ENCODE peak calls at places on chromosome 16, in four cellular contexts. K, P, I and E are unnamed samples. For H3K4me1, the result is how much of the 10 kb centered on the place peaks cover.

GRCh38 chr16:23967775-23968571 is 132.2 kb downstream of the PRKCB start:
- DNase-seq in K (no peak), P (no peak), I (no peak), E (no peak)

GRCh38 chr16:65071371-65072311 is 50.2 kb downstream of the CDH11 start:
- DNase-seq in K (peak), P (peak), I (no peak), E (no peak)

GRCh38 chr16:30351586-30352419 is 3.3 kb downstream of the CD2BP2 start:
- DNase-seq in K (peak), P (peak), I (no peak), E (no peak)

GRCh38 chr16:48497932-48498760 is 111.8 kb downstream of the N4BP1 start:
- DNase-seq in K (no peak), P (no peak), I (no peak), E (no peak)

GRCh38 chr16:241866-242265 is 7.2 kb downstream of the FAM234A start:
- DNase-seq in K (no peak), P (no peak), I (no peak), E (no peak)

GRCh38 chr16:24915019-24915418 is 69.3 kb downstream of the SLC5A11 start:
- DNase-seq in K (no peak), P (no peak), I (no peak), E (no peak)

GRCh38 chr16:57305159-57305811 is 20.8 kb upstream of the PLLP start:
- DNase-seq in K (no peak), P (no peak), I (no peak), E (no peak)

GRCh38 chr16:50607051-50607431 is 58.8 kb downstream of the NKD1 start:
- DNase-seq in K (no peak), P (no peak), I (no peak), E (no peak)

GRCh38 chr16:84703671-84704070 is 3.9 kb downstream of the USP10 start:
- DNase-seq in K (no peak), P (no peak), I (no peak), E (no peak)

GRCh38 chr16:26787924-26788323 is 278.8 kb upstream of the C16orf82 start:
- DNase-seq in K (no peak), P (no peak), I (no peak), E (no peak)

GRCh38 chr16:73356401-73357079 is 308.6 kb upstream of the ZFHX3 start:
- DNase-seq in K (no peak), P (no peak), I (no peak), E (no peak)

GRCh38 chr16:70778901-70779309 is 22.1 kb downstream of the VAC14 start:
- DNase-seq in K (peak), P (peak), I (no peak), E (peak)

GRCh38 chr16:50281391-50282009 is 15.1 kb downstream of the ADCY7 start:
- DNase-seq in K (no peak), P (no peak), I (no peak), E (no peak)

GRCh38 chr16:68365167-68365817 is 54.5 kb downstream of the PRMT7 start:
- DNase-seq in K (peak), P (no peak), I (no peak), E (no peak)

GRCh38 chr16:68524069-68524820 is 14.8 kb upstream of the ZFP90 start:
- DNase-seq in K (no peak), P (no peak), I (no peak), E (no peak)

GRCh38 chr16:28186752-28187151 is 25.0 kb downstream of the XPO6 start:
- DNase-seq in K (no peak), P (peak), I (no peak), E (no peak)
- H3K4me1 ChIP-seq in K (under half), P (under half), I (half or more), E (under half)

DNA sequence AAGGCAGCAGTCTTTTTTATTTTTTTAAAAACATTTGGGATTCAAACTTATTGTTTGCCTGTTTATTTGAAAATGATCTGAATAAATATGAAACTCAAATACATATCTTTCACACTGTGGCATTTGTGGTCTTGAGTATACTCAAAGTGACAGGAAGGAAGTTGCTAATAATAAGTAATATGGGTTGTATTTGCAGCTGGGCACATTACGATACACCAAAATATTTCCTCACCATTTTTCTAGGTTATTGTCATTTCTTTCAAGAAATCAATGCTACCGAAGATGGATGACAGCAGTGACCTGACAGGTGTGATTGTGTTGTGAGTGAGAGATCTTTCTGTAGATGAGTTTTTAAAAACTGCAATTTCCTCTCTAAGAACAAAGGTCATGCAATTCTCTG is 665.7 kb downstream of the CDH8 start:
- DNase-seq in K (no peak), P (no peak), I (no peak), E (no peak)
- H3K27ac ChIP-seq in K (no peak), P (no peak), I (no peak), E (no peak)

GRCh38 chr16:79042141-79042540 is 558.4 kb downstream of the MAF start:
- DNase-seq in K (no peak), P (no peak), I (no peak), E (peak)

GRCh38 chr16:79042886-79043285 is 557.7 kb downstream of the MAF start:
- DNase-seq in K (no peak), P (no peak), I (no peak), E (no peak)

GRCh38 chr16:79036541-79036940 is 564.0 kb downstream of the MAF start:
- DNase-seq in K (no peak), P (no peak), I (no peak), E (peak)

DNA sequence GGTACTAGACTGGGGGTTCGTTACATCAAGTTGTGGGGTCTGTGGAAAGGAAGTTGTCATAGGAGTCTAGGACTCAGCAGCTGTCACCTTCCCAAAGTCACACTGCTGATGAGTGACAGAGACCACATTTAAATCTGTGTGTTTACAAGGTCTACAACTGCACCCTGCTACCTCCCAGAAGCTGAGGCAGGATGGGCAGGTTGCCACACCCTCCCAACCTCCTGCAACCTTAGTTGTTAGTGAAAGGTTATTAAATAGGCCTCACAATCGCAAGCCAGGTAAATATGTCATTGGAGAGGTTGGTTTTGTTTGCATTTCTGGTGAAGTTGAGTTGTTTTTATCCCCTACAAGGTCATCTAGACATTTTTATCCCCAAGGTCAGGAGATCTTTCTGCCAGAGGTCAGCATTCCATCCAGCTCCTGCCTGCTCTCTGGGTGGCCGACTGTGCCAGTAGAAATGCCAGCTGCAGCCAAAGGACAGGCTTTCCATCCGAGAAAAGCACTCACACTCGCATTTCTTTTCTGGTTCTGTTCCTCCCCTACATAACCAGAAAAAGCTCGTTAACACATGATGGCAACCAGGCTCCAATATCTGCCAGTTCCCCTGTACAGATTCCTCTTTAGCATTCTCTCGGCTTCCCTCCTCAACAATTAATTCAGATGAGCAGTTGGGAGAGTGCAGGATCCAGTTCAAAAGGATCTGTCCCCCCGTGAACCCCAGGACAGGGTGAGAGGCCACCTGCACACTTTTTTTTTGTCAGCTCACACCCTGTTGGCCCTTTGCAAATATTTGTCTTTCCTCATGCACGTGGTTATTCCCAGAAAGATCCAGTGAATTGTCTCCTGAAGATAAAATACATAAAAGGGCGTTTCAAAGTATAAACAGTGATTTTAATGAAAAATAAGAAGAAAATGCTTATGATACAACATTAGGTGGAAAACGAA is 562.8 kb downstream of the MAF start:
- DNase-seq in K (no peak), P (no peak), I (no peak), E (peak)
- H3K4me3 ChIP-seq in K (no peak), P (no peak), I (no peak), E (no peak)

DNA sequence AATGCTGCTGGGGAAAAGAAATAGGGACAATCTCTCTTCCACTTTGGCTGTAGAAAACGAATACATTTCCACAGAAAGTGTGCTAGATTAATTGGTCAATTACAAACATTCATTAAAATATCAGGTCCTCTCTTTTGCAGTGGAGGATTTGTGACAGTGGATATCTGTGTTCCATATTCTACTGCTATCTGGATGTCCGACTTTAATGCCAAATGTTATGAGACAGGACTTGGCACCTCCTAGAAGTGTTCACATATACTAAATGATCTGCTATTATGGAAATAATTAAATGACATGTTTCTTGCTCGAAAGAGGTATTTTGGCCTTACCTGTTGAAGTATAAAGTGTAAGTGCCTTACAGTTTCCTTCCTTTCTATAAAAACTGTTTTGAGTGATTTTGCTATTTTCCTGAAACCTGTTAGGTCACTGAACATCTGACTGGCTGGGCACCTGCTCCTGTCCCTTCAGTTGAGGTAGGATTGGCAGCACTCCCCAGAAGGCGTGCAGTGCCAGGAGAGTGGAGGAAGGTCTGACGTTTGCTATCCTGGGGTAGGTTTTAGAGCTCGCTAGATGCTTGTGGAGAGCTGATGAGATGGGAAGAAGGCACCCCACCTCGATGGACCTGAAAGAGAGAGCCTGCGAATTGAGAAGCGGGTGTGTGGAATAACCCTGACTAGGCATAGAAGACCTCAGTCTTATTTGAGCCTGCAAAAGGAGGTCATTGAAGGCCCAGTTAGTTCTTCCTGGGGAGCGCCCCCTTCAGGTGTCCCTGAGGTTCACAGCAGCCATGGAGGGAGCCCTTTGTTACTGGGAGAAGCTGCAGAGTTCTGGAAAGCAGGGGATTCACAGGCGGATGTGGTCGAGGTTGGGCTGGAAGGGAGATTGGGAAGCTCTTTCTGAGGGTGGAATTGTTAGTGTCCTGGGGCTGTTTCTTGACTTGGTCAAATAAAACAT is 159.4 kb upstream of the ZNF267 start:
- DNase-seq in K (no peak), P (peak), I (no peak), E (peak)
- H3K4me1 ChIP-seq in K (under half), P (under half), I (under half), E (under half)

GRCh38 chr16:9680968-9681367 is 501.3 kb downstream of the GRIN2A start:
- DNase-seq in K (no peak), P (no peak), I (no peak), E (no peak)

GRCh38 chr16:9682320-9682719 is 499.9 kb downstream of the GRIN2A start:
- DNase-seq in K (no peak), P (no peak), I (no peak), E (peak)

GRCh38 chr16:9677301-9677653 is 505.0 kb downstream of the GRIN2A start:
- DNase-seq in K (no peak), P (no peak), I (no peak), E (peak)

GRCh38 chr16:9681556-9681955 is 500.7 kb downstream of the GRIN2A start:
- DNase-seq in K (no peak), P (no peak), I (no peak), E (peak)

DNA sequence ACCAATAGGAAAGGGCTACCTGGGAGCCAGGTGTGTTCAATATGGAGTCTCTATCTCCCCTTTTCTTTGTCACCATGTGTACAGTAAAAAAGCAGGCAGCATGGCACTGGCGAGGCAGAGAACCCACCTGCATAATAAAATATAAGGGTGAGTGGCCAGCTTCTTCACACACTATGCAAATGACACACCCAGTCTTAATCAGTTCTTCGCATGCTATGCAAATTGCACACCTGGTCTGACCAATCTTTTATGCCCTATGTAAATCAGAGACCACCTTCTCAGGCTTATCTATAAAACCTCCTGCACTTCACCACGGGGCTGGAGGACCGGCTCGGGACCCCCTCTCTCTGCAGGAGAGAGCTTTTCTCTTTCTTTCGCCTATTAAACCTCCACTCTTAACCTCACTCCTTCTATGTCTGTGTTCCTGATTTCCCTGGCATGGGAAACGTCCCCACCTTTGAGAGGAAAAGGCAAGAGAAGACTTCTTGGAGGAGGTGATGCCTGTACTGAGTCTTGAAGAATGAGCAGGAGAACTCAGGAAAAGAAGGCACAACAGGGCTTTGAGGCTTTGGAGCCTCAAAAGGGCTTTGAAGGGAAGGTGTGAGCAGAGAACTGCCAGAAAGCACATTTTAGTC is 502.1 kb downstream of the GRIN2A start:
- DNase-seq in K (no peak), P (no peak), I (no peak), E (no peak)
- H3K27ac ChIP-seq in K (no peak), P (no peak), I (no peak), E (no peak)

GRCh38 chr16:88977845-88978607 is 1.0 kb upstream of the CBFA2T3 start:
- DNase-seq in K (no peak), P (no peak), I (no peak), E (no peak)

GRCh38 chr16:88978608-88979346 is 1.8 kb upstream of the CBFA2T3 start:
- DNase-seq in K (peak), P (no peak), I (peak), E (no peak)

GRCh38 chr16:88975511-88976061 is 1.4 kb downstream of the CBFA2T3 start:
- DNase-seq in K (no peak), P (peak), I (no peak), E (no peak)

GRCh38 chr16:88976359-88977027 is 514 bp downstream of the CBFA2T3 start:
- DNase-seq in K (no peak), P (no peak), I (no peak), E (no peak)

GRCh38 chr16:88977028-88977844 is at the start of gene CBFA2T3:
- DNase-seq in K (peak), P (no peak), I (no peak), E (no peak)
- H3K4me3 ChIP-seq in K (peak), P (no peak), I (peak), E (no peak)